ENCODE peak calls at places on chromosome 21, in eight cellular contexts. V, L, C, M, H, O, E and P are unnamed samples.

GRCh38 chr21:35824136-35824535 is 236.2 kb downstream of the SETD4 start:
- DNase-seq in M (no peak), H (no peak), V (no peak), O (no peak), L (no peak), C (no peak), E (no peak), P (no peak)

GRCh38 chr21:31908106-31909031 is 35.5 kb downstream of the HUNK start:
- DNase-seq in V (no peak), L (peak), O (no peak), M (peak), H (no peak), E (no peak), C (no peak), P (peak)

GRCh38 chr21:45236481-45236880 is 51.2 kb downstream of the POFUT2 start:
- DNase-seq in L (peak), H (no peak), E (no peak), V (no peak), M (no peak), O (no peak), C (no peak), P (no peak)

GRCh38 chr21:25708467-25709065 is 26.1 kb downstream of the ATP5PF start:
- DNase-seq in E (peak), M (no peak), H (peak), V (peak), L (no peak), O (peak), C (peak), P (peak)

GRCh38 chr21:46207920-46208571 is 20.5 kb downstream of the LSS start:
- DNase-seq in V (no peak), H (no peak), M (no peak), L (no peak), E (no peak), O (no peak), C (no peak), P (no peak)

GRCh38 chr21:28773036-28773435 is 219.6 kb downstream of the LTN1 start:
- DNase-seq in V (no peak), H (no peak), E (no peak), L (no peak), M (no peak), C (no peak), O (no peak), P (no peak)

GRCh38 chr21:45363921-45364463 is 41.0 kb upstream of the COL18A1 start:
- DNase-seq in E (peak), L (no peak), C (no peak), M (peak), O (no peak), H (no peak), V (peak), P (peak)

GRCh38 chr21:28148400-28149064 is 844.1 kb downstream of the LTN1 start:
- DNase-seq in H (no peak), L (no peak), E (peak), M (no peak), V (no peak), C (no peak), O (no peak), P (no peak)

GRCh38 chr21:27298465-27298864 is 331.6 kb upstream of the ADAMTS5 start:
- DNase-seq in L (no peak), V (no peak), C (no peak), M (no peak), H (no peak), O (no peak), E (no peak), P (no peak)

GRCh38 chr21:46180079-46180722 is 4.1 kb downstream of the SPATC1L start:
- DNase-seq in C (no peak), H (no peak), L (no peak), O (no peak), M (no peak), V (no peak), E (no peak), P (no peak)